ENCODE peak calls at places on chromosomes 4 and X, in nine cellular contexts. O is GM23338, E is keratinocyte, N is MM.1S, B is neural progenitor cell, R is astrocyte, D is mammary epithelial cell, H is GM23248, L is fibroblast of lung. Q is an unnamed sample.

GRCh38 chr4:127783971-127784519 is 1.9 kb downstream of the HSPA4L start:
- DNase-seq in O (no peak), N (no peak), R (no peak), H (no peak), B (no peak), E (no peak), D (peak; percentile 59), L (no peak), Q (no peak)

GRCh38 chrX:33190016-33190415 is 21.3 kb downstream of the DMD start:
- DNase-seq in R (no peak), E (no peak), O (no peak), D (no peak), L (no peak), H (no peak), N (no peak), B (no peak), Q (no peak)

GRCh38 chrX:43121637-43122036 is 343.7 kb upstream of the PPP1R2C start:
- DNase-seq in O (peak; percentile 6), D (peak; percentile 9), E (no peak), B (peak; percentile 36), H (no peak), N (no peak), R (no peak), L (no peak), Q (no peak)

GRCh38 chrX:136148391-136148790 is 1.1 kb downstream of the FHL1 start:
- DNase-seq in D (no peak), N (no peak), H (no peak), L (no peak), E (no peak), R (no peak), O (peak; percentile 17), B (no peak), Q (no peak)

GRCh38 chrX:120144178-120144844 is 14.1 kb upstream of the RHOXF2 start:
- DNase-seq in R (no peak), L (no peak), N (no peak), E (no peak), O (peak; percentile 66), D (no peak), H (peak; percentile 4), B (peak; percentile 18), Q (no peak)

GRCh38 chr4:127479031-127479622 is 153.6 kb upstream of the INTU start:
- DNase-seq in B (peak; percentile 57), R (peak; percentile 22), H (peak; percentile 67), D (peak; percentile 1), L (peak; percentile 32), O (peak; percentile 76), E (no peak), N (peak; percentile 50), Q (peak; percentile 40)

GRCh38 chr4:184899261-184900134 is 73.7 kb upstream of the ACSL1 start:
- DNase-seq in B (no peak), D (peak; percentile 73), O (no peak), R (no peak), E (no peak), L (peak; percentile 2), N (no peak), H (peak; percentile 61), Q (peak; percentile 54)

GRCh38 chr4:105709081-105709450 is 482 bp downstream of the GSTCD start:
- DNase-seq in E (no peak), O (peak; percentile 59), D (peak; percentile 48), H (peak; percentile 57), R (peak; percentile 11), L (peak; percentile 21), B (peak; percentile 61), N (peak; percentile 13), Q (peak; percentile 8)

GRCh38 chr4:169201144-169202124 is 69.3 kb downstream of the SH3RF1 start:
- DNase-seq in R (no peak), O (no peak), D (no peak), B (no peak), E (no peak), L (no peak), H (peak; percentile 60), N (no peak), Q (no peak)

GRCh38 chr4:1496116-1496642 is 89.9 kb upstream of the NKX1-1 start:
- DNase-seq in E (no peak), O (no peak), D (no peak), H (no peak), N (no peak), R (no peak), B (no peak), L (no peak), Q (no peak)

GRCh38 chr4:42720514-42720913 is 63.6 kb upstream of the ATP8A1 start:
- DNase-seq in R (no peak), B (no peak), D (no peak), E (no peak), L (no peak), O (no peak), N (no peak), H (no peak), Q (no peak)

GRCh38 chr4:15544196-15544730 is 74.6 kb downstream of the CC2D2A start:
- DNase-seq in H (no peak), E (no peak), N (no peak), B (peak; percentile 17), D (no peak), L (no peak), O (peak; percentile 4), R (no peak), Q (no peak)

GRCh38 chr4:7828926-7829325 is 110.7 kb downstream of the AFAP1 start:
- DNase-seq in D (peak; percentile 56), N (no peak), L (peak; percentile 77), O (no peak), H (peak; percentile 80), R (peak; percentile 77), E (no peak), B (no peak), Q (no peak)

GRCh38 chr4:109294468-109295020 is 7.9 kb downstream of the COL25A1 start:
- DNase-seq in H (peak; percentile 18), D (no peak), N (no peak), E (no peak), B (no peak), L (peak; percentile 87), O (no peak), R (peak; percentile 85), Q (no peak)

GRCh38 chrX:1462596-1463251 is 10.0 kb upstream of the ASMTL start:
- DNase-seq in B (no peak), R (peak; percentile 87), E (no peak), D (no peak), H (peak; percentile 41), L (peak; percentile 92), N (no peak), O (no peak), Q (peak; percentile 52)

GRCh38 chr4:15653864-15654391 is 1.2 kb downstream of the FBXL5 start:
- DNase-seq in H (peak; percentile 77), R (peak; percentile 71), B (peak; percentile 16), L (peak; percentile 74), O (peak; percentile 50), N (peak; percentile 45), E (no peak), D (peak; percentile 66), Q (peak; percentile 32)

GRCh38 chr4:145663194-145663593 is 16.8 kb upstream of the C4orf51 start:
- DNase-seq in N (no peak), R (no peak), B (peak; percentile 12), O (no peak), E (no peak), L (no peak), H (no peak), D (no peak), Q (no peak)

GRCh38 chr4:64911846-64912245 is 502.6 kb upstream of the TECRL start:
- DNase-seq in O (peak; percentile 88), H (no peak), L (no peak), B (peak; percentile 52), E (no peak), N (no peak), R (no peak), D (no peak), Q (peak; percentile 41)

DNA sequence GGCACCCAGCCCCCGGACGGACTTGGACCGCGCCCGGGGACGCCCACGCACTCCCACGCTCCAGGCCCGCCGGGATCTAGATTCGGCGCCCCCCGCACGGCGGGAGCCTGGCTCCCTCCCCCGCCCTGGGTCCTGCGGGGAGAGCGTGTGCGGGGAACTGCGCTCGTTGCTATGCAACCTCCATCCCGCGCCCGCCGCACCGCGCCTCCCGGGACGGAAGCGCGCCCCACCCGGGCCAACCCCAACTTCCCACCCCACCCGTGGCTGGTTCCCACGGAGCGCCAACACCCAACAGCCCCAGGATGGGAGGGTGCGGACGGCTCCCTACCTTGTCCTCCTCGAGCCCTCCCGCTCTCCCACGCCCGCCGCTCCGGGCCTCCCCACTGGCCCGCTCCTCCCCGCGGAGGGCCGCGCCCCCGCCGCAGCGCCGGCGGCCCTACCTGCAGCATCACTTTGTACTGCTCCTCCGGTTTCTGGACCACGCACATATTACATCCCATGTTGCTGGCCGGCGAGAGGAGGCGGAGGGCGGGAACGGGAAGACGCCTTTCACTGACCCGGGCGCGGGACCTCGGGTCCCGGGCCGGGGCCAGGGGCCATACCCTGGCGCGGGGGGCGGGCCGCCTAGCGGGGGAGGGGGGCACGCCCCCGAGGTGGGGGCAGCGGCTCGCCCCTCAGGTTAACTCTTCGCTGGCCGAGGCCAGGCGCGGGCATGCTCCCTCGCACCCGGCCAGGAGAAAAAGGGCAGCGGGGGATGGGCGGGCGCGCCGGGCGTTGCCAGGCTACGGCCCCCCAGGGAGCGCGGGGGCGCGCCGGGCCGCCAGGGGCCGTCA is at the start of gene PDZD4:
- DNase-seq in E (no peak), D (no peak), L (no peak), N (no peak), O (peak; percentile 53), H (peak; percentile 9), R (no peak), B (peak; percentile 52), Q (no peak)
- TF ChIP-seq EZH2 in E (peak; percentile 74), D (peak; percentile 66), L (peak; percentile 92), N (no peak), O (no peak), H (peak; percentile 90), R (peak; percentile 88), B (peak; percentile 61), Q (peak; percentile 88)

GRCh38 chrX:53421125-53421524 is 1.3 kb downstream of the SMC1A start:
- DNase-seq in D (no peak), B (no peak), H (no peak), L (no peak), E (no peak), O (no peak), N (no peak), R (no peak), Q (no peak)
- H3K79me2 ChIP-seq in D (peaks cover 57% of the 10 kb centered on the region), B (peaks cover 58% of the 10 kb centered on the region), H (peaks cover 56% of the 10 kb centered on the region), L (peaks cover 52% of the 10 kb centered on the region), E (peaks cover 58% of the 10 kb centered on the region), O (peaks cover 55% of the 10 kb centered on the region), N (peaks cover 60% of the 10 kb centered on the region), R (peaks cover 56% of the 10 kb centered on the region), Q (peaks cover 60% of the 10 kb centered on the region)

GRCh38 chr4:81214518-81215218 is 354 bp downstream of the PRKG2 start:
- DNase-seq in E (no peak), H (peak; percentile 69), R (peak; percentile 6), B (peak; percentile 74), L (peak; percentile 25), O (peak; percentile 78), D (peak; percentile 41), N (no peak), Q (no peak)
- TF ChIP-seq EZH2 in E (peak; percentile 81), H (no peak), R (peak; percentile 72), B (peak; percentile 92), L (peak; percentile 8), O (no peak), D (peak; percentile 53), N (no peak), Q (peak; percentile 61)

DNA sequence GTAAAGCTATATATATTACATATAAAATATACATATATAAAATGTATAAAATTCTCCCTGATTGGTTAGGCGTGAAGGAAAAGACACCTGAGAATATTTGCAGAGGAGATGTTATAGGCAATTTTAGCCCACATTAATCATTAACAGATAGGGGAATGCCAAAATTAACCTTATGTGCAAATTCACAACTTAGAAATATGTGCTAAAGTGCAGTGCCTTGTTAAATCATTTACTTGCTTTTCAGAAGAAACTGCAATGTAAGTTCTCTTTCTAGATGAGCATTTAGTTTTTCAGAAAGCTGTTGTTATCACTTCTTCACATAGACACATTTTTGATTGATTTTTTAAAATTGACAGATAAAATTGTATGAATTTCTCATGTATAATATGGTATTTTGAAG is 5.6 kb downstream of the TASL start:
- DNase-seq in B (no peak), D (no peak), R (no peak), L (no peak), O (no peak), H (no peak), E (no peak), N (no peak), Q (no peak)
- H3K79me2 ChIP-seq in B (no peaks in the 10 kb centered on the region), D (no peaks in the 10 kb centered on the region), R (no peaks in the 10 kb centered on the region), L (no peaks in the 10 kb centered on the region), O (no peaks in the 10 kb centered on the region), H (no peaks in the 10 kb centered on the region), E (no peaks in the 10 kb centered on the region), N (peaks cover 88% of the 10 kb centered on the region), Q (no peaks in the 10 kb centered on the region)